ENCODE peak calls at places on chromosomes 1 and 21, in eight cellular contexts. G, U, Y, K, T, L, P and Q are unnamed samples.

GRCh38 chr1:240310226-240310925 is 218.7 kb downstream of the FMN2 start:
- DNase-seq in G (peak; percentile 63), U (peak; percentile 33), Y (peak; percentile 76), K (peak; percentile 70), T (no peak), L (no peak), P (no peak), Q (peak; percentile 66)

GRCh38 chr1:56315293-56315942 is 263.9 kb downstream of the PLPP3 start:
- DNase-seq in G (no peak), U (no peak), Y (no peak), K (no peak), T (no peak), L (no peak), P (no peak), Q (no peak)

GRCh38 chr1:1065265-1065939 is 8.7 kb downstream of the RNF223 start:
- DNase-seq in G (no peak), U (no peak), Y (no peak), K (no peak), T (no peak), L (no peak), P (no peak), Q (no peak)

GRCh38 chr1:198125995-198126758 is 30.6 kb upstream of the NEK7 start:
- DNase-seq in G (peak; percentile 88), U (peak; percentile 54), Y (peak; percentile 68), K (peak; percentile 71), T (no peak), L (no peak), P (no peak), Q (peak; percentile 87)

GRCh38 chr1:59967141-59967697 is 40.6 kb upstream of the CYP2J2 start:
- DNase-seq in G (peak; percentile 25), U (no peak), Y (peak; percentile 74), K (peak; percentile 73), T (no peak), L (no peak), P (peak; percentile 67), Q (no peak)

GRCh38 chr1:182784556-182785171 is 4.9 kb upstream of the NPL start:
- DNase-seq in G (peak; percentile 74), U (peak; percentile 59), Y (peak; percentile 59), K (peak; percentile 21), T (no peak), L (no peak), P (peak; percentile 40), Q (peak; percentile 69)

GRCh38 chr1:31648190-31648589 is 3.5 kb upstream of the PEF1 start:
- DNase-seq in G (no peak), U (no peak), Y (no peak), K (no peak), T (no peak), L (no peak), P (no peak), Q (no peak)

GRCh38 chr21:33289199-33289819 is 23.1 kb downstream of the IL10RB start:
- DNase-seq in G (peak; percentile 78), U (no peak), Y (peak; percentile 49), K (no peak), T (no peak), L (no peak), P (no peak), Q (no peak)

GRCh38 chr1:77649127-77649526 is 33.3 kb downstream of the ZZZ3 start:
- DNase-seq in G (no peak), U (no peak), Y (no peak), K (no peak), T (no peak), L (no peak), P (no peak), Q (no peak)

GRCh38 chr1:246608616-246609376 is 42.5 kb downstream of the CNST start:
- DNase-seq in G (peak; percentile 97), U (peak; percentile 92), Y (peak; percentile 89), K (peak; percentile 96), T (peak; percentile 79), L (peak; percentile 59), P (no peak), Q (peak; percentile 97)

GRCh38 chr1:205907794-205908193 is 35.5 kb downstream of the SLC26A9 start:
- DNase-seq in G (peak; percentile 61), U (peak; percentile 50), Y (peak; percentile 37), K (peak; percentile 13), T (no peak), L (peak; percentile 80), P (peak; percentile 43), Q (peak; percentile 54)

GRCh38 chr1:56527548-56528302 is 51.6 kb downstream of the PLPP3 start:
- DNase-seq in G (no peak), U (no peak), Y (no peak), K (peak; percentile 29), T (no peak), L (no peak), P (peak; percentile 9), Q (no peak)

GRCh38 chr1:55378582-55378981 is 163.4 kb upstream of the USP24 start:
- DNase-seq in G (peak; percentile 71), U (peak; percentile 54), Y (peak; percentile 62), K (peak; percentile 20), T (peak; percentile 18), L (peak; percentile 91), P (peak; percentile 12), Q (peak; percentile 54)

GRCh38 chr1:199123615-199124014 is 484.8 kb downstream of the PTPRC start:
- DNase-seq in G (peak; percentile 26), U (no peak), Y (peak; percentile 38), K (peak; percentile 52), T (no peak), L (no peak), P (no peak), Q (peak; percentile 64)

GRCh38 chr1:222095606-222096475 is 354.0 kb upstream of the DUSP10 start:
- DNase-seq in G (peak; percentile 48), U (peak; percentile 36), Y (no peak), K (no peak), T (no peak), L (peak; percentile 83), P (peak; percentile 53), Q (no peak)

GRCh38 chr1:202656951-202657646 is 53.2 kb downstream of the SYT2 start:
- DNase-seq in G (peak; percentile 52), U (peak; percentile 38), Y (peak; percentile 28), K (no peak), T (no peak), L (peak; percentile 96), P (no peak), Q (peak; percentile 48)

GRCh38 chr1:247419326-247419725 is 3.4 kb downstream of the NLRP3 start:
- DNase-seq in G (no peak), U (no peak), Y (no peak), K (no peak), T (no peak), L (no peak), P (no peak), Q (no peak)

GRCh38 chr21:20856926-20857325 is 141.3 kb upstream of the NCAM2 start:
- DNase-seq in G (peak; percentile 12), U (no peak), Y (no peak), K (no peak), T (no peak), L (peak; percentile 45), P (no peak), Q (no peak)

GRCh38 chr1:58231204-58231603 is 315.3 kb downstream of the OMA1 start:
- DNase-seq in G (no peak), U (no peak), Y (no peak), K (no peak), T (no peak), L (no peak), P (no peak), Q (no peak)

GRCh38 chr1:12447301-12447700 is 170.7 kb downstream of the DHRS3 start:
- DNase-seq in G (peak; percentile 71), U (no peak), Y (peak; percentile 81), K (peak; percentile 50), T (no peak), L (no peak), P (no peak), Q (peak; percentile 49)

DNA sequence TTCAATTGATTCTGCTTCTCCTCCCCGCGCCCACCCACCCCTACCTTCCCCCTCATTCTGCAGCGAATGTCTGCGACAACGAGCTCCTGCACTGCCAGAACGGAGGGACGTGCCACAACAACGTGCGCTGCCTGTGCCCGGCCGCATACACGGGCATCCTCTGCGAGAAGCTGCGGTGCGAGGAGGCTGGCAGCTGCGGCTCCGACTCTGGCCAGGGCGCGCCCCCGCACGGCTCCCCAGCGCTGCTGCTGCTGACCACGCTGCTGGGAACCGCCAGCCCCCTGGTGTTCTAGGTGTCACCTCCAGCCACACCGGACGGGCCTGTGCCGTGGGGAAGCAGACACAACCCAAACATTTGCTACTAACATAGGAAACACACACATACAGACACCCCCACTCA is 339.7 kb downstream of the NTNG1 start:
- DNase-seq in G (peak; percentile 10), U (no peak), Y (peak; percentile 5), K (peak; percentile 19), T (no peak), L (no peak), P (peak; percentile 68), Q (no peak)
- TF ChIP-seq CTCF in G (no peak), U (no peak), Y (no peak), K (no peak), T (no peak), L (no peak), P (peak; percentile 39), Q (no peak)

GRCh38 chr1:86233406-86233805 is 76.8 kb upstream of the COL24A1 start:
- DNase-seq in G (no peak), U (no peak), Y (no peak), K (no peak), T (no peak), L (no peak), P (no peak), Q (no peak)
- H3K4me3 ChIP-seq in G (no peak overlapping the region), U (no peak overlapping the region), Y (no peak overlapping the region), K (no peak overlapping the region), T (no peak overlapping the region), L (no peak overlapping the region), P (no peak overlapping the region), Q (no peak overlapping the region)

DNA sequence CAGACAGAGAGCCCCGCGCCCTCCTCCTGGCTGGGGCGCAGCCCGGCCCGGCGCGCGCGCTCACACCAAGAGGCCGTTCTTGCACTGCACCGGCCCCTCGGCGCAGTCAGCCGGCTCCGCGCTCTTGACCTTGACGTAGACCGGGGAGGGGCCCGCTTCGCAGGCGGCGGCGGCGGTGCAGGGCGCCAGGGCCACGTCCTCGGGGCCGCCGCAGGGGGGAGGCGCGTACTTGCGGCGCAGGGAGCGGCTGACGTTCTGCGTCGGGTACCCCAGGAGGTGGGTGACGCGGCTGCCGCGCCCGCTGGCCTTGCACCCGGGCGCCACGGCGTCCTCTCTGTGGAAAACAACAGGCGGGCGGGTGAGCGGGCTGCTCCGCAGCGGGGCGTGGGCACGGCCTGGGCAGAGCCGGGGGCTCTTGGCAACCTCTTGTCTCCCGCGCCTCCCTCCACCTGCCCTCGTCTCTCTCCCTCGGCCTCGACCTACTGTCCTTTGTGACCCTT is 7.7 kb downstream of the VSIG8 start:
- DNase-seq in G (peak; percentile 88), U (peak; percentile 76), Y (peak; percentile 88), K (peak; percentile 89), T (peak; percentile 74), L (peak; percentile 89), P (peak; percentile 82), Q (peak; percentile 86)
- TF ChIP-seq CTCF in G (no peak), U (no peak), Y (no peak), K (no peak), T (no peak), L (no peak), P (no peak), Q (no peak)

DNA sequence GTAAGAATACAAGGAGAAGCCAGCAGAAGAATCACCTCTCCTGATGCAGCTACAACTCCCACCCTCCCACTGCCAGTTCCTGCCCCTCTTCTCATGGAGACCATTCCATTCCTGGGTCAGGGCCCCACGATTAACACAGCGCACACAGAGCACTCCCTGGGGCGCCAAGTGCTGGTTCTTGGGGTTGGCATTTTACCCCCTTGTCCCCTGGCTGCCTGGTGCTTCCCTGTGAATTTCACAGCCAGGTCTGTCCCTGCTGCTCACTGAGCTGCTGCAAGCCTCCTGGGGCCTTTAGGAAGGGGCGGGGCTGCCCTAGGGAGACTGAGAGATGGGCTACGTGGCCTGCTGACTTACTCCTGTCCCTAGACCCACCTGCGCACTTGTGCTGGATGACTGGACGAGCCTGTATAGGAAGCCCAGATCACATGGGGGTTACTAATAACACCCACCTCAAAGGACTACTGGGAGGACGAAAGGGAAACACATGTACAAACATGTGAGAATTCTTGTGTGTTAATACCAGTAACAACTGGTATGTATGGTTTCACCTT is 4.8 kb downstream of the ZNF672 start:
- DNase-seq in G (no peak), U (peak; percentile 97), Y (no peak), K (no peak), T (no peak), L (peak; percentile 45), P (no peak), Q (no peak)
- H3K4me3 ChIP-seq in G (no peak overlapping the region), U (no peak overlapping the region), Y (no peak overlapping the region), K (no peak overlapping the region), T (no peak overlapping the region), L (no peak overlapping the region), P (no peak overlapping the region), Q (no peak overlapping the region)